ENCODE peak calls at places on chromosomes 11 and 22, in six cellular contexts. G is transverse colon, X is ovary, K is left ventricle myocardium inferior, F is breast epithelium, Z is neural crest cell. A is an unnamed sample.

GRCh38 chr11:12728417-12728816 is 54.2 kb downstream of the TEAD1 start:
- DNase-seq in G (no peak), X (no peak), K (no peak), F (no peak), Z (no peak), A (no peak)

GRCh38 chr11:10818594-10818993 is 9.9 kb upstream of the EIF4G2 start:
- DNase-seq in G (no peak), X (no peak), K (no peak), F (no peak), Z (no peak), A (no peak)

GRCh38 chr11:121904148-121904547 is 211.9 kb downstream of the BLID start:
- DNase-seq in G (no peak), X (no peak), K (no peak), F (no peak), Z (no peak), A (no peak)

GRCh38 chr11:133065847-133066485 is 466.3 kb downstream of the OPCML start:
- DNase-seq in G (no peak), X (no peak), K (no peak), F (no peak), Z (no peak), A (no peak)

GRCh38 chr11:100576044-100577021 is 110.8 kb upstream of the ARHGAP42 start:
- DNase-seq in G (no peak), X (no peak), K (no peak), F (no peak), Z (peak; percentile 6), A (no peak)

GRCh38 chr11:1564535-1565172 is 7.4 kb downstream of the DUSP8 start:
- DNase-seq in G (peak; percentile 69), X (no peak), K (peak; percentile 75), F (no peak), Z (no peak), A (peak; percentile 85)

GRCh38 chr11:10401275-10401674 is 53.8 kb upstream of the AMPD3 start:
- DNase-seq in G (no peak), X (no peak), K (no peak), F (no peak), Z (no peak), A (no peak)

GRCh38 chr22:30492144-30492543 is 13.4 kb downstream of the SEC14L4 start:
- DNase-seq in G (no peak), X (no peak), K (no peak), F (no peak), Z (no peak), A (no peak)

GRCh38 chr11:99277281-99277680 is 256.5 kb downstream of the CNTN5 start:
- DNase-seq in G (no peak), X (no peak), K (no peak), F (no peak), Z (no peak), A (no peak)

GRCh38 chr11:71256080-71256479 is 3.7 kb upstream of the SHANK2 start:
- DNase-seq in G (no peak), X (no peak), K (no peak), F (no peak), Z (no peak), A (no peak)

GRCh38 chr22:46635756-46636155 is 15.6 kb downstream of the GRAMD4 start:
- DNase-seq in G (no peak), X (no peak), K (no peak), F (no peak), Z (no peak), A (no peak)
- TF ChIP-seq CTCF in G (no peak), X (no peak), K (peak; percentile 13), F (no peak), Z (peak; percentile 25), A (no peak)

GRCh38 chr11:69009441-69010211 is 3.4 kb downstream of the MRGPRF start:
- DNase-seq in G (no peak), X (peak; percentile 32), K (no peak), F (no peak), Z (no peak), A (no peak)
- TF ChIP-seq CTCF in G (no peak), X (no peak), K (no peak), F (no peak), Z (no peak), A (no peak)

GRCh38 chr11:128745296-128746183 is 51.7 kb downstream of the FLI1 start:
- DNase-seq in G (no peak), X (no peak), K (no peak), F (no peak), Z (no peak), A (no peak)
- TF ChIP-seq CTCF in G (no peak), X (no peak), K (no peak), F (no peak), Z (no peak), A (no peak)

GRCh38 chr11:75273331-75273988 is 32.9 kb downstream of the TPBGL start:
- DNase-seq in G (no peak), X (no peak), K (no peak), F (no peak), Z (no peak), A (no peak)
- TF ChIP-seq CTCF in G (no peak), X (no peak), K (no peak), F (no peak), Z (no peak), A (no peak)

DNA sequence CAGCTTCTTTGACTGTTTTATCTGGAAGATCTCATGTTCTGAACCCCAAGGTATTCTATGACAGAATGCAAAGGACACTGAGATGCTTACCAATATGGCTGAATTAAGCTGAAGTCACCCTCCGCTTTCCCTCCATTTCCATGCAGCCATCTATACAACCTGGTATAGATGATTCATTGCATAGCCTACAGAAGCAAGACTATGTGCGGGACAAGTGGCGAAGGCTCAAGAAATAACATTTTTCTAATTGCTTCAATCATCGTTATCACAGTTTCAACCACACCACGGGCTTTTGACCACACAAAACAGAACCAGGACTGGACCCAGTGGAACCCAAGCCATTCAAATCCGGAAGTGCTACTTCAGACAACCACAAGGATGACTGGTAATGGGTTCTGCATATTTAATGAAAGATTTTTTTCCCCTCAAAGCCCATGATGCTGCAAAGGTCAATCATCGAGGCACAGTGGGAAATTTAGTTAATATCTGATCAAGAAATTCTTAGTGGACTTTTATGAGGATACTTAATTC is 61.9 kb downstream of the CD44 start:
- DNase-seq in G (no peak), X (no peak), K (no peak), F (no peak), Z (no peak), A (no peak)
- TF ChIP-seq CTCF in G (no peak), X (no peak), K (no peak), F (no peak), Z (no peak), A (no peak)

GRCh38 chr11:128193633-128194032 is 393.7 kb downstream of the ETS1 start:
- DNase-seq in G (no peak), X (no peak), K (no peak), F (no peak), Z (no peak), A (no peak)

GRCh38 chr11:128194226-128194625 is 393.1 kb downstream of the ETS1 start:
- DNase-seq in G (no peak), X (no peak), K (no peak), F (no peak), Z (no peak), A (no peak)

GRCh38 chr11:128195756-128196155 is 391.6 kb downstream of the ETS1 start:
- DNase-seq in G (no peak), X (no peak), K (no peak), F (no peak), Z (no peak), A (no peak)

GRCh38 chr11:128196235-128196634 is 391.1 kb downstream of the ETS1 start:
- DNase-seq in G (no peak), X (no peak), K (no peak), F (no peak), Z (no peak), A (no peak)

DNA sequence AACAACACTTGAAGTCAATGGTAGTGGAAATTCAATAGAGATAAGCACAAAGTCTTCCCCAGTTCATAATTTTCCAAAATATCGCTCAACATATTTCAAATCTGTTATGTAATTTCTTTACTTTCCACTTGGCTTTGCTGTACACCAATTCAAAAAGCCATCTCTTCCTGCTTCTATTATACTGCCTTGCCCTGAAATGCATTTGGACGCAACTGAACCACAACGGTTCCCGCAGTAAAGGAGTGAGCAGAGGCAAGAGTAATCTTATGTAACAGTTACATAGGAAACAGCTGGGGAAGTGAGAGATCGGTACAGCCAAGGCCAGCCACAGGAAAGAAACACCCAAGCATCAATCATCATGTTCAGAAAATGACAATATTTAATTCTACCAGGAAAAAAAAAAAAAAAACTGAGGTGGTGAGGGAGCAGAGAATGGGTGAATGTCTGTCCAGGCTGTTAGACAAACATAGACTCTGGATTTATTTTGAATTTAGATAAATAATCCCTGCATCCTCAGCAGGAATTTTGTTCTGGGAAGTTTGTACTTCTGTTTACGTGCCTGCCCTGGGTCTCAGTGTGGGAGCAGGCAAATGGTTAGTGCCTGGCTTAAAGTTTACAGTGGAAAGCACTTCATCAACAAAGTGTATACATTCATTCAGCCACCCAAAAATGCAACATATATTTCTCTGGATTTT is 392.2 kb downstream of the ETS1 start:
- DNase-seq in G (no peak), X (no peak), K (no peak), F (no peak), Z (no peak), A (no peak)
- TF ChIP-seq CTCF in G (no peak), X (no peak), K (peak; percentile 17), F (no peak), Z (no peak), A (peak; percentile 25)

DNA sequence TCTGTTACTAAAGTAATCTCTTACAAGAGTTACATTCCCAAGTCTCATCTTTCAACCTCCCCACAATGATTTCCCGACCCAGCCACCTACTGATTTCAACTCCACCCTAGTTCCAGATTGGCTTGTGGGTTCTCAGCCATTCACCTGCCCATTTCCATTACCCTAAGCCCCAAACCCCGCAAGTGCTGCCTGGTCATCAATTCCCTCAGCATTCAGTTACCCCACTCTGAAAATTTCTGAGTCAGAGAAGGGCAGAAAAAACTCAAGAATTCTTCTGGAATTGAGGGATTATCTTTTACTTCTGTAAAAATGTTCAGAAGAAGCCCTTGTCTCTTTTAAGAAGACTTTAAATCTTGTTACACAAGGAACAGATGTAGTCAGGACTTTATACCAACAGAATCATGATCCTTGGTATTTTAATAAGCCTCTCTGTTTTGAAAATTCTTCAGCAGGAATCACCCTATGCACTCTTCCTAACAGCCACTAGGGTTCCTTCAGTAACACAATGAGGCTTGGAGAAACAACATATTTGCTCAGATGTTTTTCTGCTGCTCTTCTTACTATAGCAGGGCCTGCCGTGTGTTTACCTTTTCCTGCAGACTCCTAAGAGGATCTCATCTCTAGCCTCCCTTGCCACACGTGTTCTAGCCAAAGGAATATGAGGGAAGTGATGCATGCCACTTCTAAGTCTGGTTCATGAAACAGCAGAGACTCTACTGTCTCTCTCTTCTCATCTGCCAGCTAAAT is 29.2 kb upstream of the PAMR1 start:
- DNase-seq in G (no peak), X (no peak), K (no peak), F (no peak), Z (no peak), A (no peak)
- TF ChIP-seq CTCF in G (peak; percentile 10), X (no peak), K (peak; percentile 27), F (peak; percentile 21), Z (peak; percentile 42), A (peak; percentile 42)

A was measured in osteocyte.